ENCODE peak calls at places on chromosome X, in seven cellular contexts. M, N, G, S, O, Y and Q are unnamed samples.

GRCh38 chrX:2901367-2902036 is 27.6 kb downstream of the ARSD start:
- DNase-seq in S (peak; percentile 64), G (peak; percentile 55), Y (no peak), M (no peak), O (peak; percentile 50), N (no peak), Q (no peak)

GRCh38 chrX:26387906-26388305 is 171.9 kb downstream of the MAGEB5 start:
- DNase-seq in N (no peak), S (no peak), M (no peak), G (no peak), O (no peak), Y (no peak), Q (no peak)

GRCh38 chrX:9873952-9874351 is 87.7 kb downstream of the SHROOM2 start:
- DNase-seq in S (peak; percentile 49), N (peak; percentile 46), M (no peak), O (peak; percentile 63), Y (peak; percentile 65), G (peak; percentile 66), Q (no peak)

GRCh38 chrX:53088136-53088974 is 5.6 kb upstream of the KANTR start:
- DNase-seq in N (peak; percentile 88), G (peak; percentile 89), M (no peak), S (peak; percentile 78), O (peak; percentile 83), Y (peak; percentile 91), Q (peak; percentile 75)

GRCh38 chrX:120604359-120604782 is 470 bp downstream of the MCTS1 start:
- DNase-seq in O (peak; percentile 61), M (no peak), Y (peak; percentile 38), S (peak; percentile 33), G (peak; percentile 4), N (no peak), Q (no peak)

GRCh38 chrX:50707376-50707775 is 106.6 kb downstream of the SHROOM4 start:
- DNase-seq in M (no peak), O (no peak), S (no peak), N (no peak), Y (no peak), G (no peak), Q (no peak)

GRCh38 chrX:120795301-120795700 is 80.4 kb downstream of the CT47B1 start:
- DNase-seq in G (no peak), N (no peak), O (no peak), M (no peak), Y (no peak), S (no peak), Q (no peak)

GRCh38 chrX:56726609-56727008 is 2.4 kb upstream of the NBDY start:
- DNase-seq in G (peak; percentile 45), M (no peak), Y (peak; percentile 64), O (peak; percentile 57), S (peak; percentile 61), N (no peak), Q (no peak)

GRCh38 chrX:72316408-72317079 is 10.8 kb upstream of the CITED1 start:
- DNase-seq in G (no peak), S (no peak), Y (no peak), M (no peak), N (no peak), O (no peak), Q (no peak)

GRCh38 chrX:103647630-103648029 is 18.9 kb downstream of the TCEAL1 start:
- DNase-seq in O (no peak), G (no peak), Y (no peak), M (no peak), N (no peak), S (no peak), Q (no peak)
- H3K23ac ChIP-seq in O (no peak overlapping the region), G (no peak overlapping the region), Y (no peak overlapping the region), M (no peak overlapping the region), N (no peak overlapping the region), S (no peak overlapping the region), Q (no peak overlapping the region)

DNA sequence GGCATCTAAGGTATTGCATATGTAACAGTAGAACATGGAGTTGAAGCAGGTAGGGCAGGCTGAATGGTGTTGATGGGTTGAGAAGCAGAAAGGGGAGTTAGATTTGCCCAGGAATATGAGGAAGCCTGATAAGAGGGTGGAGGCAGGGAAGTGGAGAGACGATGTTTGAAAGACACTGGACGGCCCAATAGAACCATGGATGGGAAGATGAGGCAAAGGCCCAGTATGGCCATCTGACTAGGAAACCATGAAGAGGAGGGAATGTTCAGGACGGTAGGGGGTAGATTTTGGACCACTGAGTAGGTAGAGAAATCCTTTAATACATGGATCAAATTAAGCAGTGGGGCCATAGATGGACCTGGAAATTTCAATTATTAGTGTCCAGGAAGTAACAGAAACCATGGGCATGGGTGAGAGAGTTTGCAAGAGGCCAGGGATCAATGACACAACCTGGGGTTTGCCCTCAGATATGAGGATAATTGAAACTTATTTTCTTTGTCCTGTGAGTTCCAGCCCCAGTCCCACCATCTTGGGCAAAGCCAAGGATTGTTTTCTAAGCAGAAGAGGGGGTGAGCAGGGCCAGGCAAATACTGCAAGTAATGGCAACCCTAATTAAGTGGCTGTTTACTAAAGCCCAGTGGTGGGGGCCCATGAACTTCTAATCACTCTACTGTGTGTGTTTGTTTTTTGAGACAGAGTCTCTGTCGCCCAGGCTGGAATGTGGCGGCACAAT is 2.5 kb upstream of the USP11 start:
- DNase-seq in S (no peak), N (no peak), Y (no peak), O (no peak), M (no peak), G (no peak), Q (no peak)
- H3K23ac ChIP-seq in S (no peak overlapping the region), N (no peak overlapping the region), Y (no peak overlapping the region), O (no peak overlapping the region), M (no peak overlapping the region), G (no peak overlapping the region), Q (no peak overlapping the region)

DNA sequence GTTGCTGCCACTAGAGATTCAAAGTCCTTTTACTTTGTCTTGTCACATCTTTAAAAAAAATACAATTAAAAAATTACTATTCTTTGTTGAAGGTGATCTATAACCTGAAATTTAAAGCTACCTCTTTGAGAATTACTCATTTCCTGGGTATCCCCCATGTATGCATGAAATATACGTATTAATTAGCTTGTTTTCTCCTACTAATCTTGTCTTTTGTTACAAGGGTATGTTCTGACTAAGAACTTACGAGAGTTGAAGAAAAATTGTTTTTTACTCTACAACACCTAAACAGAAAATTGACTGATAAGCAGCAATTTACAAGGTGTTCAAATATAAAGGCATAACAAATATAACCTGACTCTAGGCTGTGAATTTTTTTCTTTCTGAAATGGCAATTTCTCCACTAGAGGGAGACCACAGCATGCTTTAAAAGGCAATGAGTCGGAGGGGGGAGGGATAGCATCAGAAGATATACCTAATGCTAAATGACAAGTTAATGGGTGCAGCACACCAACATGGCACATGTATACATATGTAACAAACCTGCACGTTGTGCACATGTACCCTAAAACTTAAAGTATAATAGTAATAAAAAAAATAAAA is 249.6 kb downstream of the OPHN1 start:
- DNase-seq in O (peak; percentile 40), Y (peak; percentile 73), S (peak; percentile 51), N (no peak), G (peak; percentile 40), M (no peak), Q (no peak)
- H3K23ac ChIP-seq in O (no peak overlapping the region), Y (no peak overlapping the region), S (no peak overlapping the region), N (no peak overlapping the region), G (no peak overlapping the region), M (no peak overlapping the region), Q (no peak overlapping the region)

GRCh38 chrX:133674726-133675470 is 259.6 kb upstream of the GPC4 start:
- DNase-seq in Y (peak; percentile 70), N (peak; percentile 32), G (peak; percentile 78), M (no peak), O (no peak), S (no peak), Q (no peak)
- H3K23ac ChIP-seq in Y (no peak overlapping the region), N (no peak overlapping the region), G (no peak overlapping the region), M (no peak overlapping the region), O (no peak overlapping the region), S (no peak overlapping the region), Q (no peak overlapping the region)

GRCh38 chrX:806586-806985 is 176.0 kb downstream of the SHOX start:
- DNase-seq in N (no peak), S (no peak), G (no peak), M (no peak), O (no peak), Y (no peak), Q (no peak)

GRCh38 chrX:809081-809480 is 178.5 kb downstream of the SHOX start:
- DNase-seq in Y (no peak), O (no peak), N (no peak), M (no peak), S (no peak), G (no peak), Q (no peak)

GRCh38 chrX:810186-810585 is 179.6 kb downstream of the SHOX start:
- DNase-seq in N (no peak), S (no peak), Y (no peak), G (no peak), O (no peak), M (no peak), Q (no peak)

GRCh38 chrX:805988-806387 is 175.4 kb downstream of the SHOX start:
- DNase-seq in S (no peak), O (no peak), G (no peak), M (no peak), N (no peak), Y (no peak), Q (no peak)
- H3K23ac ChIP-seq in S (no peak overlapping the region), O (no peak overlapping the region), G (no peak overlapping the region), M (no peak overlapping the region), N (no peak overlapping the region), Y (no peak overlapping the region), Q (no peak overlapping the region)

GRCh38 chrX:13690836-13691235 is 1.9 kb downstream of the RAB9A start:
- DNase-seq in N (no peak), O (no peak), M (no peak), Y (peak; percentile 47), G (peak; percentile 42), S (no peak), Q (no peak)

GRCh38 chrX:13688772-13689518 is at the start of gene RAB9A:
- DNase-seq in S (peak; percentile 68), O (peak; percentile 79), M (peak; percentile 62), G (peak; percentile 76), N (peak; percentile 81), Y (peak; percentile 78), Q (peak; percentile 90)

GRCh38 chrX:13689519-13690211 is 737 bp downstream of the RAB9A start:
- DNase-seq in O (peak; percentile 47), G (peak; percentile 53), Y (peak; percentile 61), N (no peak), M (no peak), S (peak; percentile 40), Q (no peak)

GRCh38 chrX:13687203-13687602 is 1.7 kb upstream of the RAB9A start:
- DNase-seq in S (no peak), N (no peak), M (no peak), Y (no peak), O (no peak), G (no peak), Q (no peak)

GRCh38 chrX:13688384-13688771 is 550 bp upstream of the RAB9A start:
- DNase-seq in N (no peak), Y (no peak), O (no peak), M (no peak), G (no peak), S (no peak), Q (no peak)
- H3K23ac ChIP-seq in N (no peak overlapping the region), Y (no peak overlapping the region), O (no peak overlapping the region), M (no peak overlapping the region), G (no peak overlapping the region), S (no peak overlapping the region), Q (no peak overlapping the region)